ENCODE peak calls at places on chromosome 1, in seven cellular contexts. G is NCI-H2171, H is NCI-H1694, E is brain microvascular endothelial cell, C is LoVo, R is hepatocyte, A is aorta. Q is an unnamed sample.

GRCh38 chr1:153749408-153750005 is 21.7 kb downstream of the INTS3 start:
- DNase-seq in A (peak), H (peak), R (peak), E (peak), G (peak), C (peak), Q (peak)

GRCh38 chr1:226366290-226366689 is 41.6 kb downstream of the PARP1 start:
- DNase-seq in R (no peak), H (peak), C (no peak), A (no peak), E (no peak), G (no peak), Q (no peak)

GRCh38 chr1:41919764-41920397 is 1.2 kb upstream of the HIVEP3 start:
- DNase-seq in G (peak), H (no peak), R (peak), C (no peak), A (peak), E (no peak), Q (peak)

GRCh38 chr1:212413902-212414327 is 771 bp downstream of the PACC1 start:
- DNase-seq in A (no peak), R (peak), C (no peak), H (no peak), E (no peak), G (no peak), Q (no peak)

GRCh38 chr1:75334876-75335275 is 200.7 kb downstream of the LHX8 start:
- DNase-seq in C (no peak), G (no peak), E (no peak), H (no peak), A (no peak), R (no peak), Q (no peak)

GRCh38 chr1:118074101-118074500 is 110.9 kb downstream of the SPAG17 start:
- DNase-seq in E (no peak), R (no peak), A (no peak), C (no peak), G (no peak), H (no peak), Q (no peak)

GRCh38 chr1:40877681-40878080 is 15.5 kb upstream of the CITED4 start:
- DNase-seq in G (peak), H (peak), C (peak), E (peak), R (no peak), A (peak), Q (peak)

GRCh38 chr1:156053770-156054499 is at the start of gene UBQLN4:
- DNase-seq in R (peak), A (peak), H (peak), C (peak), E (peak), G (peak), Q (peak)

GRCh38 chr1:1399870-1400575 is 888 bp upstream of the CCNL2 start:
- DNase-seq in R (no peak), A (no peak), E (no peak), G (no peak), C (no peak), H (no peak), Q (no peak)

GRCh38 chr1:30687886-30688285 is 35.5 kb downstream of the MATN1 start:
- DNase-seq in R (no peak), H (no peak), C (no peak), E (no peak), A (no peak), G (no peak), Q (no peak)

GRCh38 chr1:179969962-179970361 is 15.4 kb downstream of the CEP350 start:
- DNase-seq in A (no peak), E (no peak), C (no peak), R (no peak), H (no peak), G (no peak), Q (no peak)

GRCh38 chr1:31432592-31433395 is 19.8 kb downstream of the SERINC2 start:
- DNase-seq in A (no peak), C (no peak), H (no peak), G (no peak), R (no peak), E (no peak), Q (no peak)